ENCODE peak calls at places on chromosomes 16 and 17, in seven cellular contexts. N, H, D, M, G, B and K are unnamed samples.

GRCh38 chr17:7846063-7846735 is 8.7 kb upstream of the TMEM88 start:
- DNase-seq in N (no peak), H (no peak), D (no peak), M (no peak), G (no peak), B (peak), K (no peak)

GRCh38 chr16:50674831-50675230 is 6.3 kb downstream of the SNX20 start:
- DNase-seq in N (no peak), H (no peak), D (no peak), M (no peak), G (no peak), B (no peak), K (no peak)

GRCh38 chr16:2056681-2057407 is 9.1 kb downstream of the TSC2 start:
- DNase-seq in N (peak), H (no peak), D (no peak), M (no peak), G (no peak), B (no peak), K (no peak)

GRCh38 chr16:86049641-86050040 is 150.7 kb downstream of the IRF8 start:
- DNase-seq in N (no peak), H (no peak), D (no peak), M (no peak), G (no peak), B (no peak), K (no peak)

GRCh38 chr17:70767102-70767701 is 597.9 kb downstream of the KCNJ2 start:
- DNase-seq in N (no peak), H (no peak), D (no peak), M (no peak), G (peak), B (no peak), K (no peak)

GRCh38 chr16:75248142-75248535 is 3.3 kb downstream of the BCAR1 start:
- DNase-seq in N (no peak), H (no peak), D (no peak), M (no peak), G (no peak), B (no peak), K (no peak)

GRCh38 chr17:65530985-65531507 is 30.4 kb downstream of the AXIN2 start:
- DNase-seq in N (peak), H (no peak), D (no peak), M (no peak), G (no peak), B (no peak), K (no peak)

GRCh38 chr17:65530158-65530984 is 31.1 kb downstream of the AXIN2 start:
- DNase-seq in N (peak), H (peak), D (no peak), M (no peak), G (no peak), B (no peak), K (no peak)

GRCh38 chr16:10616744-10617640 is 36.6 kb upstream of the EMP2 start:
- DNase-seq in N (peak), H (peak), D (no peak), M (no peak), G (peak), B (peak), K (no peak)

GRCh38 chr17:76550712-76551615 is 11.1 kb downstream of the PRCD start:
- DNase-seq in N (no peak), H (no peak), D (no peak), M (no peak), G (peak), B (no peak), K (peak)

GRCh38 chr17:72682597-72682996 is 409.9 kb downstream of the SLC39A11 start:
- DNase-seq in N (no peak), H (no peak), D (no peak), M (no peak), G (no peak), B (no peak), K (no peak)

GRCh38 chr16:89452241-89452640 is 38.1 kb downstream of the ANKRD11 start:
- DNase-seq in N (no peak), H (no peak), D (no peak), M (no peak), G (no peak), B (no peak), K (no peak)

GRCh38 chr16:86398622-86399021 is 111.7 kb upstream of the FOXF1 start:
- DNase-seq in N (no peak), H (no peak), D (no peak), M (no peak), G (no peak), B (no peak), K (no peak)

GRCh38 chr16:68884867-68885266 is 41.5 kb downstream of the TANGO6 start:
- DNase-seq in N (no peak), H (no peak), D (no peak), M (no peak), G (peak), B (no peak), K (no peak)

GRCh38 chr17:9700136-9700535 is 54.8 kb downstream of the USP43 start:
- DNase-seq in N (no peak), H (no peak), D (no peak), M (no peak), G (no peak), B (no peak), K (no peak)

GRCh38 chr16:64983983-64984382 is 137.9 kb downstream of the CDH11 start:
- DNase-seq in N (peak), H (no peak), D (no peak), M (no peak), G (no peak), B (no peak), K (peak)

GRCh38 chr16:83727751-83728352 is 79.9 kb upstream of the HSBP1 start:
- DNase-seq in N (peak), H (no peak), D (no peak), M (no peak), G (no peak), B (no peak), K (no peak)

GRCh38 chr17:58320570-58321323 is 7.8 kb downstream of the TSPOAP1 start:
- DNase-seq in N (no peak), H (no peak), D (no peak), M (no peak), G (no peak), B (no peak), K (no peak)

GRCh38 chr17:59465949-59466307 is 99.5 kb upstream of the DHX40 start:
- DNase-seq in N (no peak), H (no peak), D (no peak), M (no peak), G (no peak), B (no peak), K (no peak)

GRCh38 chr17:65666869-65667268 is 105.4 kb upstream of the AXIN2 start:
- DNase-seq in N (no peak), H (no peak), D (no peak), M (no peak), G (no peak), B (no peak), K (no peak)

GRCh38 chr17:61616783-61617182 is 25.8 kb upstream of the NACA2 start:
- DNase-seq in N (no peak), H (no peak), D (no peak), M (no peak), G (no peak), B (no peak), K (no peak)

GRCh38 chr17:18988546-18989173 is 15.9 kb downstream of the FAM83G start:
- DNase-seq in N (no peak), H (no peak), D (no peak), M (no peak), G (no peak), B (no peak), K (peak)

GRCh38 chr17:18158022-18158600 is 25.5 kb upstream of the ALKBH5 start:
- DNase-seq in N (peak), H (peak), D (peak), M (no peak), G (peak), B (peak), K (no peak)

GRCh38 chr17:61382796-61383688 is 16.6 kb upstream of the TBX2 start:
- DNase-seq in N (no peak), H (no peak), D (no peak), M (no peak), G (no peak), B (peak), K (no peak)